ENCODE peak calls at places on chromosomes 16 and 17, in five cellular contexts. W is left ventricle myocardium inferior; B is lower leg skin; D is stimulated activated CD8-positive, alpha-beta memory T cell treated with anti-CD3 and anti-CD28 coated beads, Interleukin-15, amount 100 ng/mL, for 24 hours; P is fibroblast of the aortic adventitia. N is an unnamed sample.

GRCh38 chr16:88649924-88650748 is 717 bp downstream of the CYBA start:
- DNase-seq in D (no peak), B (no peak), P (no peak), W (peak), N (peak)

GRCh38 chr17:40541060-40541872 is 24.0 kb downstream of the CCR7 start:
- DNase-seq in P (no peak), W (no peak), D (no peak), B (peak), N (no peak)

GRCh38 chr16:84526794-84527485 is 22.5 kb upstream of the MEAK7 start:
- DNase-seq in B (no peak), W (peak), D (no peak), P (peak), N (no peak)

GRCh38 chr16:77434022-77434364 is 841 bp downstream of the ADAMTS18 start:
- DNase-seq in B (no peak), D (no peak), W (no peak), P (no peak), N (no peak)

GRCh38 chr17:3688852-3689261 is 7.1 kb downstream of the P2RX5 start:
- DNase-seq in P (no peak), D (no peak), B (no peak), W (no peak), N (no peak)

GRCh38 chr16:55645986-55646385 is 9.8 kb upstream of the SLC6A2 start:
- DNase-seq in W (no peak), B (peak), D (no peak), P (no peak), N (no peak)

GRCh38 chr16:76670125-76670857 is 393.1 kb downstream of the CNTNAP4 start:
- DNase-seq in W (no peak), P (no peak), B (no peak), D (no peak), N (no peak)

GRCh38 chr17:41736983-41737679 is 2.7 kb upstream of the HAP1 start:
- DNase-seq in P (no peak), W (no peak), D (no peak), B (no peak), N (no peak)

GRCh38 chr16:11461595-11461990 is 116.3 kb downstream of the RMI2 start:
- DNase-seq in B (no peak), D (no peak), W (no peak), P (no peak), N (no peak)

GRCh38 chr16:85430523-85431381 is 182.4 kb upstream of the GSE1 start:
- DNase-seq in P (no peak), W (no peak), B (no peak), D (no peak), N (no peak)

GRCh38 chr17:7354262-7354781 is 634 bp upstream of the TMEM95 start:
- DNase-seq in P (peak), B (no peak), W (no peak), D (no peak), N (peak)

GRCh38 chr16:23407436-23408125 is 45.4 kb downstream of the COG7 start:
- DNase-seq in W (no peak), B (no peak), D (no peak), P (no peak), N (no peak)

GRCh38 chr17:40538019-40538935 is 27.0 kb downstream of the CCR7 start:
- DNase-seq in W (peak), P (no peak), D (no peak), B (no peak), N (no peak)

GRCh38 chr17:82913304-82914043 is 73.7 kb upstream of the ZNF750 start:
- DNase-seq in B (no peak), W (no peak), D (no peak), P (no peak), N (peak)

GRCh38 chr17:78343099-78343432 is 16.8 kb downstream of the SOCS3 start:
- DNase-seq in B (peak), D (no peak), W (peak), P (peak), N (peak)

GRCh38 chr17:75517277-75517865 is 1.0 kb downstream of the TSEN54 start:
- DNase-seq in W (no peak), P (no peak), B (no peak), D (no peak), N (no peak)

GRCh38 chr17:76574166-76574565 is 11.5 kb downstream of the ST6GALNAC2 start:
- DNase-seq in W (no peak), P (no peak), D (no peak), B (no peak), N (no peak)